ENCODE peak calls at places on chromosome 2, in six cellular contexts. G, S, K, F, W and O are unnamed samples.

GRCh38 chr2:1868683-1869141 is 124.4 kb upstream of the PXDN start:
- DNase-seq in G (no peak), S (no peak), K (no peak), F (no peak), W (no peak), O (no peak)

GRCh38 chr2:11299439-11299838 is 45.0 kb downstream of the ROCK2 start:
- DNase-seq in G (no peak), S (no peak), K (no peak), F (no peak), W (no peak), O (no peak)

GRCh38 chr2:99397251-99397920 is 60.2 kb downstream of the EIF5B start:
- DNase-seq in G (no peak), S (no peak), K (no peak), F (no peak), W (no peak), O (no peak)

GRCh38 chr2:229297284-229297683 is 26.2 kb upstream of the PID1 start:
- DNase-seq in G (no peak), S (no peak), K (no peak), F (peak), W (no peak), O (no peak)

GRCh38 chr2:144498215-144498614 is 21.7 kb downstream of the ZEB2 start:
- DNase-seq in G (no peak), S (no peak), K (no peak), F (no peak), W (no peak), O (no peak)

GRCh38 chr2:12612646-12613045 is 104.1 kb upstream of the TRIB2 start:
- DNase-seq in G (no peak), S (no peak), K (no peak), F (no peak), W (no peak), O (no peak)

GRCh38 chr2:54454922-54455583 is 1.1 kb upstream of the SPTBN1 start:
- DNase-seq in G (no peak), S (no peak), K (no peak), F (no peak), W (no peak), O (no peak)

GRCh38 chr2:104976603-104977120 is 61.2 kb upstream of the MRPS9 start:
- DNase-seq in G (no peak), S (no peak), K (no peak), F (no peak), W (peak), O (peak)

GRCh38 chr2:158969717-158970521 is 1.5 kb downstream of the TANC1 start:
- DNase-seq in G (no peak), S (no peak), K (peak), F (no peak), W (no peak), O (no peak)

GRCh38 chr2:158598856-158599517 is 142.2 kb downstream of the PKP4 start:
- DNase-seq in G (no peak), S (no peak), K (no peak), F (peak), W (no peak), O (no peak)

GRCh38 chr2:134715932-134716643 is 2.7 kb downstream of the TMEM163 start:
- DNase-seq in G (no peak), S (no peak), K (no peak), F (no peak), W (no peak), O (no peak)

GRCh38 chr2:134716716-134717585 is 1.8 kb downstream of the TMEM163 start:
- DNase-seq in G (no peak), S (no peak), K (no peak), F (no peak), W (no peak), O (no peak)

GRCh38 chr2:134717706-134718094 is 1.1 kb downstream of the TMEM163 start:
- DNase-seq in G (no peak), S (no peak), K (no peak), F (no peak), W (no peak), O (no peak)

GRCh38 chr2:134718956-134719814 is at the start of gene TMEM163:
- DNase-seq in G (peak), S (no peak), K (no peak), F (no peak), W (no peak), O (no peak)

DNA sequence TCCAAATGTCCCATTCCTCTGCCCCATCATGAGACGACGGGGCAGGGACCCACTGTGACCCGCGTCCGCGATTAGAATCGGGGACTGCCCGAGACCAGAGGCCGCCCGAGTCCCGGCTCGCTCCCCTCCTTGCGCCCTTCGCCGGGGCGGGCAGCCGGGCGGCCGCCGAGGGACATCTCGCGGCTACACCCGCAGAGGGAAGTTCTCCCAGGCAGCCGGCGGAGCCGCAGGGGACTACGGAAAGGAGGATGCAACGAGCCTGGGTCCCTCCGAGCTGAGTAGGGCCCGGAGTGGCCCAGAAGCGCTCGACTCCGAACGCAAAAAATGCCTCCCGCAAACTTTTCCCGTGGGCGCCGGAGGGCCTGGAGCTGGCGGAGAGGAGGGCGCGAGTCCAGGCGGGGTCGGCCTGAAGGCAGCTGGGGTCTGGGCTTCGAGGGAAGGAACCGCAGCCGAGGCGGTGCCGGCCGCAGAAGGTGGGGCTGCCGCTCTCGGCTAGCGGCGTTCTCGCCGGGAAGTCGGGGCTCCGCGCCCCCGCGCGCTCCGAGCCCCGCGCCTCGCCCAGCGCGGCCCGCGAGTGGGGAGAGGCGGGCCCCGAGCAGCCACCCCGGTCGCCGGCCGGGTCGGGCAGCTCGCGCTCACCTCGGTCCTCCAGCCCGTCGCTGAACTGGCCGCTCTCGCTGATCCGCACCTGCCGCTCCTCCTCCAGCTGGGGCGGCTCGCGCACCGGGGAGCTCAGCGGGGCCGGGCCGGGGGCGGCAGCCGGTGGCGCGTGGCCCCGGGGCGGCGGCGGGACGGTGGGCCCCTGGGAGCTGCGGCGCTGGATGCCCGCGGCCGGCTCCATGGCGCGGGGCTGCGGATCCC is 475 bp downstream of the TMEM163 start:
- DNase-seq in G (peak), S (no peak), K (peak), F (peak), W (no peak), O (no peak)
- H3K4me3 ChIP-seq in G (no peak), S (peak), K (peak), F (no peak), W (no peak), O (no peak)

GRCh38 chr2:136505462-136505861 is 259.9 kb upstream of the THSD7B start:
- DNase-seq in G (no peak), S (no peak), K (no peak), F (no peak), W (no peak), O (no peak)

DNA sequence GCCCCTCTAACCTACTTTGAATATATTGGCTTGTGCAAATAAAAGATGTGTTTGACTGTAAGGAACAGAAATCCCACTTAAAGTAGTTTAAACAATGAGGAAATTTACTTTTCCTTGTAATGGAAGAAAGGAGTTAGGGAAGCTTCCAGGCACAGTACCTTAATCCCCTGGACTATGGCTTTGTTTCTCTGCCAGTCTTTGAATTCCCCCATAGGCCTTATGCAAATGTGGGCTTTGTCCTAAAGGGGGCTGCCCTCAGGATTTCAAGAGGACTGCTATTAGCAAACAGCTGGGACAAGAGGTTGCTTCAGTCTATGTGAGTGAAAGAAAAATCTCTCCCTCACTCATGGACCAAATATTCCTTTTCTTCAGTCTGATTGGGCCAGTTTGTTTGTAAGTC is 255.1 kb upstream of the THSD7B start:
- DNase-seq in G (no peak), S (no peak), K (no peak), F (no peak), W (no peak), O (no peak)
- H3K4me3 ChIP-seq in G (no peak), S (no peak), K (no peak), F (no peak), W (no peak), O (no peak)

GRCh38 chr2:66446924-66447323 is 12.0 kb downstream of the MEIS1 start:
- DNase-seq in G (no peak), S (no peak), K (no peak), F (no peak), W (no peak), O (no peak)
- H3K4me3 ChIP-seq in G (no peak), S (no peak), K (peak), F (no peak), W (no peak), O (no peak)

DNA sequence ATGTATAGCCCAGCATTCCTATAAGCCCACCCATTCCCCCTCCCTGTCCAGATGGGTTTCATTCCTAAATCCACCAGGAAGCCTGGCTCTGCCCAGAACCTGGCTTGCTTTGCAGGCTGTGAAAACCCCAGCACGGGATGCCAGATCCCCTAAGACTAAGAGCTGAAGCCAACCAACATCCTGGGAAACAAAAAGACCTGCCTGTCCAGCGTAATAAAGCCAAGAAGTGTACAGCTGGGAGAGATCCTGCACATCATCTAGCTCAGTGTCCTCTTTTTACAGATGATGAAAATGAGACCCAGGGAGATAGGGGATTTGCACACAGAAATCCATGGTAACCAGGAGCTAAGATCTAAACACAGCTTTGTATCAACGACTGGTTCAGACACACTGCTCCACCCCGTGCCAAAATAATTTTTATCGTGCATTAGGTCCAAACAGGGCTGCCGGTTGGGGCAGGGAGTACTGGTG is 3.0 kb downstream of the RND3 start:
- DNase-seq in G (no peak), S (no peak), K (no peak), F (peak), W (no peak), O (no peak)
- H3K4me3 ChIP-seq in G (no peak), S (peak), K (peak), F (peak), W (no peak), O (no peak)

GRCh38 chr2:237744613-237745249 is 53.8 kb upstream of the RBM44 start:
- DNase-seq in G (peak), S (peak), K (peak), F (peak), W (peak), O (peak)

GRCh38 chr2:237745250-237745613 is 53.3 kb upstream of the RBM44 start:
- DNase-seq in G (no peak), S (no peak), K (no peak), F (no peak), W (no peak), O (no peak)

GRCh38 chr2:237743561-237744269 is 54.9 kb upstream of the RBM44 start:
- DNase-seq in G (no peak), S (peak), K (no peak), F (peak), W (no peak), O (no peak)

GRCh38 chr2:237743024-237743423 is 55.6 kb upstream of the RBM44 start:
- DNase-seq in G (no peak), S (no peak), K (no peak), F (no peak), W (no peak), O (no peak)

GRCh38 chr2:237744270-237744612 is 54.3 kb upstream of the RBM44 start:
- DNase-seq in G (no peak), S (no peak), K (no peak), F (no peak), W (no peak), O (no peak)
- H3K4me3 ChIP-seq in G (no peak), S (no peak), K (no peak), F (no peak), W (no peak), O (no peak)

GRCh38 chr2:26854283-26854827 is 6.4 kb downstream of the DPYSL5 start:
- DNase-seq in G (no peak), S (no peak), K (no peak), F (no peak), W (no peak), O (no peak)

GRCh38 chr2:26855516-26855915 is 7.6 kb downstream of the DPYSL5 start:
- DNase-seq in G (no peak), S (no peak), K (no peak), F (no peak), W (no peak), O (no peak)

GRCh38 chr2:26850002-26850431 is 2.1 kb downstream of the DPYSL5 start:
- DNase-seq in G (no peak), S (no peak), K (no peak), F (no peak), W (no peak), O (no peak)

GRCh38 chr2:26850565-26850964 is 2.6 kb downstream of the DPYSL5 start:
- DNase-seq in G (no peak), S (no peak), K (no peak), F (no peak), W (no peak), O (no peak)

GRCh38 chr2:26852405-26853348 is 4.7 kb downstream of the DPYSL5 start:
- DNase-seq in G (no peak), S (no peak), K (no peak), F (no peak), W (no peak), O (no peak)
- H3K4me3 ChIP-seq in G (no peak), S (no peak), K (no peak), F (no peak), W (no peak), O (no peak)

DNA sequence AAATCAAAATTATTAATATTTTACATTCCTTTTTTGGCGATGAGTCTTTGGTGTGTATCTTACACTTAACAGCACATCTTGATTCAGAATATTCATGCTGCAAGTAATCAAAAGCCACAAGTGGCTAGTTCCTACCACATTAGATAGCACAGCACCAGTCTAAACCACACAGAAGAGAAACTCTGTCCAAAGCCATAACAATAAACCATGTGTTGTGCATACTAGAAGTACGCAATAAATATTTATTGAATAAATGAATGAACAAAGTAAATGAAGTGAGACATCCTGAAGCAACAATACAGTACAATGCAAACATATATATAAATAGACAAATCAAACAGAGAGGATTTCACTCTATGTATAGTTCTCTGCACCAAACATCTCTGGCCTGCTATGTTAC is 287.3 kb downstream of the EXOC6B start:
- DNase-seq in G (no peak), S (peak), K (no peak), F (no peak), W (no peak), O (no peak)
- H3K4me3 ChIP-seq in G (no peak), S (no peak), K (no peak), F (no peak), W (no peak), O (no peak)

GRCh38 chr2:151826737-151827157 is 1.5 kb downstream of the ARL5A start:
- DNase-seq in G (no peak), S (no peak), K (no peak), F (peak), W (peak), O (peak)
- H3K4me3 ChIP-seq in G (peak), S (peak), K (peak), F (peak), W (peak), O (peak)